ENCODE peak calls at places on chromosomes 7 and 10, in seven cellular contexts. One of them, this sample, is unnamed. For H3K27me3, the result is how much of the 10 kb centered on the place peaks cover.

GRCh38 chr7:134729895-134730294 is 49.5 kb upstream of the CALD1 start:
- DNase-seq in suprapubic skin: no peak
- DNase-seq in uterus: peak
- DNase-seq in sigmoid colon: peak
- DNase-seq in ovary: no peak
- DNase-seq in IMR-90: peak
- DNase-seq in CD8-positive, alpha-beta T cell: no peak
- DNase-seq in this sample: no peak

GRCh38 chr10:576130-576465 is 113.4 kb downstream of the DIP2C start:
- DNase-seq in CD8-positive, alpha-beta T cell: no peak
- DNase-seq in sigmoid colon: no peak
- DNase-seq in IMR-90: peak
- DNase-seq in uterus: no peak
- DNase-seq in ovary: no peak
- DNase-seq in suprapubic skin: no peak
- DNase-seq in this sample: peak

GRCh38 chr10:124349993-124350280 is 68.8 kb downstream of the OAT start:
- DNase-seq in CD8-positive, alpha-beta T cell: no peak
- DNase-seq in uterus: no peak
- DNase-seq in sigmoid colon: peak
- DNase-seq in suprapubic skin: no peak
- DNase-seq in IMR-90: no peak
- DNase-seq in ovary: no peak
- DNase-seq in this sample: no peak

GRCh38 chr10:131312261-131312801 is 810 bp upstream of the TCERG1L start:
- DNase-seq in sigmoid colon: no peak
- DNase-seq in CD8-positive, alpha-beta T cell: no peak
- DNase-seq in ovary: peak
- DNase-seq in suprapubic skin: no peak
- DNase-seq in uterus: no peak
- DNase-seq in IMR-90: no peak
- DNase-seq in this sample: no peak

GRCh38 chr10:12150163-12150562 is 20.7 kb downstream of the SEC61A2 start:
- DNase-seq in CD8-positive, alpha-beta T cell: no peak
- DNase-seq in ovary: no peak
- DNase-seq in uterus: no peak
- DNase-seq in suprapubic skin: no peak
- DNase-seq in sigmoid colon: no peak
- DNase-seq in IMR-90: no peak
- DNase-seq in this sample: no peak

GRCh38 chr10:70119623-70120022 is 13.0 kb downstream of the AIFM2 start:
- DNase-seq in uterus: no peak
- DNase-seq in ovary: no peak
- DNase-seq in CD8-positive, alpha-beta T cell: no peak
- DNase-seq in sigmoid colon: no peak
- DNase-seq in IMR-90: no peak
- DNase-seq in suprapubic skin: no peak
- DNase-seq in this sample: no peak

GRCh38 chr10:110679633-110680472 is 35.7 kb downstream of the RBM20 start:
- DNase-seq in CD8-positive, alpha-beta T cell: no peak
- DNase-seq in ovary: no peak
- DNase-seq in suprapubic skin: no peak
- DNase-seq in sigmoid colon: no peak
- DNase-seq in uterus: no peak
- DNase-seq in IMR-90: no peak
- DNase-seq in this sample: no peak

GRCh38 chr10:103890194-103890658 is 27.8 kb downstream of the STN1 start:
- DNase-seq in suprapubic skin: no peak
- DNase-seq in IMR-90: peak
- DNase-seq in uterus: no peak
- DNase-seq in ovary: no peak
- DNase-seq in sigmoid colon: no peak
- DNase-seq in CD8-positive, alpha-beta T cell: no peak
- DNase-seq in this sample: no peak

DNA sequence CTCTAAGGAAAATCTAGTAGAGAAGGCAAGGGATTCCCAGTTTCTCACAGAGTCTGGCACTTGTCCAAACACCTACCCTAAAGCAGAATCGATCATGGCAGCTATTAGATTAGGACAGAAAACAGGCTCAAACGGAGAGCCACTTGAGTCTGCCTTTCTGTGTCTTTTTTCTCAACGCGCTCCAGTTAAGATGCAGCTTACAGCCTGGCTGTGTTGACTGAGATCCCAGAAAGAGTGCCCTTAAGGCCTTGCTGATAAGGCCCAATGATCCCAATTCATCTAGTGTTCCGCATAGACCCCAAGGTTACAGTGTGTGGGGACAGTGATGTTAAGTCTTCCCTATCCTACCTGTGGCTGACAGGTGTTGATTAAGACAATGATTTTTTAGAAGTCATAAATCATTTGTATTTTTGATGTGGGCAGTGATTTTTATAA is 974 bp downstream of the TMEM106B start:
- DNase-seq in suprapubic skin: no peak
- DNase-seq in CD8-positive, alpha-beta T cell: no peak
- DNase-seq in ovary: no peak
- DNase-seq in uterus: no peak
- DNase-seq in sigmoid colon: no peak
- DNase-seq in IMR-90: no peak
- DNase-seq in this sample: no peak
- H3K4me3 ChIP-seq in suprapubic skin: peak
- H3K4me3 ChIP-seq in CD8-positive, alpha-beta T cell: peak
- H3K4me3 ChIP-seq in ovary: peak
- H3K4me3 ChIP-seq in uterus: peak
- H3K4me3 ChIP-seq in sigmoid colon: peak
- H3K4me3 ChIP-seq in IMR-90: peak
- H3K4me3 ChIP-seq in this sample: peak

GRCh38 chr7:36021917-36022550 is 131.0 kb upstream of the EEPD1 start:
- DNase-seq in sigmoid colon: no peak
- DNase-seq in IMR-90: no peak
- DNase-seq in suprapubic skin: no peak
- DNase-seq in CD8-positive, alpha-beta T cell: no peak
- DNase-seq in ovary: peak
- DNase-seq in uterus: no peak
- DNase-seq in this sample: no peak

GRCh38 chr7:36023025-36023424 is 130.0 kb upstream of the EEPD1 start:
- DNase-seq in IMR-90: no peak
- DNase-seq in uterus: no peak
- DNase-seq in sigmoid colon: no peak
- DNase-seq in CD8-positive, alpha-beta T cell: no peak
- DNase-seq in suprapubic skin: no peak
- DNase-seq in ovary: no peak
- DNase-seq in this sample: no peak

GRCh38 chr7:36019966-36020365 is 133.1 kb upstream of the EEPD1 start:
- DNase-seq in suprapubic skin: no peak
- DNase-seq in ovary: no peak
- DNase-seq in sigmoid colon: no peak
- DNase-seq in uterus: no peak
- DNase-seq in IMR-90: no peak
- DNase-seq in CD8-positive, alpha-beta T cell: no peak
- DNase-seq in this sample: no peak

GRCh38 chr7:36019538-36019937 is 133.5 kb upstream of the EEPD1 start:
- DNase-seq in sigmoid colon: no peak
- DNase-seq in ovary: no peak
- DNase-seq in CD8-positive, alpha-beta T cell: no peak
- DNase-seq in suprapubic skin: no peak
- DNase-seq in uterus: no peak
- DNase-seq in IMR-90: no peak
- DNase-seq in this sample: no peak

DNA sequence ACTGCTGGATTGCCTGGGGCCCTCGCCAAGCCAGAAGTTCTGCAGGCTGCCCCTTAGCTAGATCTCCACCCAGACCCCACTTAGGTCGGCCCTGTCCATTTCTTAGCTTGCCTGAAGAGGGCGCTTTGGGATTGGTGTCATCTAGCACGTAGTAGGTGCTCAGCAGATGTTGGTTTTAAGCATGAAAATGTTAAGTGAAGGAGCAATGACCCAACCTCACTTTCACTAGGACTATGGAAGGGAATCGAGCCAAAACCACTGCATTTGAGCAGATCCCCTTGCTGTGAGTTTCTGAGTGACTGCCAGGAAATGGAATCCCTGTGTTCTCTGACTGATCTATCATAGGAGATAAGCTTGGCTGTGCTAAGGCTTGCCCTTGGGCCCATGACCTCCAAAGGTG is 131.7 kb upstream of the EEPD1 start:
- DNase-seq in ovary: no peak
- DNase-seq in CD8-positive, alpha-beta T cell: no peak
- DNase-seq in IMR-90: no peak
- DNase-seq in uterus: no peak
- DNase-seq in sigmoid colon: no peak
- DNase-seq in suprapubic skin: no peak
- DNase-seq in this sample: no peak
- TF ChIP-seq CTCF in ovary: no peak
- TF ChIP-seq CTCF in CD8-positive, alpha-beta T cell: no peak
- TF ChIP-seq CTCF in IMR-90: peak
- TF ChIP-seq CTCF in uterus: no peak
- TF ChIP-seq CTCF in sigmoid colon: no peak
- TF ChIP-seq CTCF in suprapubic skin: no peak
- TF ChIP-seq CTCF in this sample: peak

DNA sequence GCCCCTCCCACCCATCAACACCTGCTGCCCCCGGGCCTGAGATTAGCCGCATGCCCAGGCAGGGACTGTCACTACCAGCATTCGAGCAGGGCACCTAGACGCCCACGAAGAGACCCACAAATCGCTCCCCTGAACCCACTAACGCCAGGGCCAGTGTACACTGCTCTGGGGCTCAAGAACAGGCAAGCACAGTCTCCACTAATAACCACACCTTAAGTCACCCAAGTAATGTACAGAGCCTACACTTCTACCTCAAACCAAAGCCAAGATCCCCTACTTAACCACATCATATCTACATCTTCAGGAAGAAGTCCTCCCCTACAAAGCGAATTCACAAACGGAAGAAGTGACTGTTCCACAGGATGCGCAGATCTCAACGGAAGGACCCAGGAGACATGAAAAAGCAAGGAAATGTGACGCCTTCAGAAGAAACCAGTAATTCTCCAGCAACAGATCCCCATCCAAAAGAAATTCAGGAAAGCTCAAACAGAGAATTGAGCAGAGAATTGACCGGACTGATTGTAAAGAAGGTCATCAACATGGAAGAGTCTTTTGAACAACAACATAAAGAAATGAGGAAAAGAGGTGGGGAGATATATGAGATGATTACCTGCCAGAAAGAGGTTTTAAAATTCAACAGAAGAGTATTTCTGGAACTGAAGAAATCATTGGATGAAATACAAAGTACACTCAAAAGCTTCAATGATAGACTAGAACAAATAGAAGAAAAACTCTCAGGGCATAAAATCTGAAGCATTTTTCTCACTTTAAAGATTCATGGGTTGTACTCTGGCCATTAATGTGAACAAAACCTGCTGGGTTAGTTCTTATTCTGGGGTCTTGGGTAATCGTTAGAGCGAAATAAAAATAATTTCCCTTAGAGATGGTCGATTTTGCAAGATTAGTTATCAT is 20.9 kb downstream of the IFT22 start:
- DNase-seq in CD8-positive, alpha-beta T cell: no peak
- DNase-seq in suprapubic skin: no peak
- DNase-seq in IMR-90: no peak
- DNase-seq in sigmoid colon: no peak
- DNase-seq in ovary: no peak
- DNase-seq in uterus: no peak
- DNase-seq in this sample: no peak
- H3K27me3 ChIP-seq in CD8-positive, alpha-beta T cell: under half
- H3K27me3 ChIP-seq in suprapubic skin: half or more
- H3K27me3 ChIP-seq in IMR-90: half or more
- H3K27me3 ChIP-seq in sigmoid colon: half or more
- H3K27me3 ChIP-seq in ovary: under half
- H3K27me3 ChIP-seq in uterus: under half
- H3K27me3 ChIP-seq in this sample: half or more

GRCh38 chr7:73768661-73769480 is 1.2 kb downstream of the CLDN3 start:
- DNase-seq in uterus: no peak
- DNase-seq in ovary: no peak
- DNase-seq in suprapubic skin: no peak
- DNase-seq in IMR-90: no peak
- DNase-seq in sigmoid colon: no peak
- DNase-seq in CD8-positive, alpha-beta T cell: no peak
- DNase-seq in this sample: no peak
- H3K4me3 ChIP-seq in uterus: no peak
- H3K4me3 ChIP-seq in ovary: peak
- H3K4me3 ChIP-seq in suprapubic skin: peak
- H3K4me3 ChIP-seq in IMR-90: no peak
- H3K4me3 ChIP-seq in sigmoid colon: no peak
- H3K4me3 ChIP-seq in CD8-positive, alpha-beta T cell: no peak
- H3K4me3 ChIP-seq in this sample: no peak

GRCh38 chr10:34024708-34025425 is 690.4 kb upstream of the NRP1 start:
- DNase-seq in suprapubic skin: no peak
- DNase-seq in sigmoid colon: no peak
- DNase-seq in uterus: no peak
- DNase-seq in ovary: no peak
- DNase-seq in CD8-positive, alpha-beta T cell: no peak
- DNase-seq in IMR-90: no peak
- DNase-seq in this sample: peak
- TF ChIP-seq CTCF in suprapubic skin: no peak
- TF ChIP-seq CTCF in sigmoid colon: no peak
- TF ChIP-seq CTCF in uterus: no peak
- TF ChIP-seq CTCF in ovary: no peak
- TF ChIP-seq CTCF in CD8-positive, alpha-beta T cell: no peak
- TF ChIP-seq CTCF in IMR-90: no peak
- TF ChIP-seq CTCF in this sample: peak

DNA sequence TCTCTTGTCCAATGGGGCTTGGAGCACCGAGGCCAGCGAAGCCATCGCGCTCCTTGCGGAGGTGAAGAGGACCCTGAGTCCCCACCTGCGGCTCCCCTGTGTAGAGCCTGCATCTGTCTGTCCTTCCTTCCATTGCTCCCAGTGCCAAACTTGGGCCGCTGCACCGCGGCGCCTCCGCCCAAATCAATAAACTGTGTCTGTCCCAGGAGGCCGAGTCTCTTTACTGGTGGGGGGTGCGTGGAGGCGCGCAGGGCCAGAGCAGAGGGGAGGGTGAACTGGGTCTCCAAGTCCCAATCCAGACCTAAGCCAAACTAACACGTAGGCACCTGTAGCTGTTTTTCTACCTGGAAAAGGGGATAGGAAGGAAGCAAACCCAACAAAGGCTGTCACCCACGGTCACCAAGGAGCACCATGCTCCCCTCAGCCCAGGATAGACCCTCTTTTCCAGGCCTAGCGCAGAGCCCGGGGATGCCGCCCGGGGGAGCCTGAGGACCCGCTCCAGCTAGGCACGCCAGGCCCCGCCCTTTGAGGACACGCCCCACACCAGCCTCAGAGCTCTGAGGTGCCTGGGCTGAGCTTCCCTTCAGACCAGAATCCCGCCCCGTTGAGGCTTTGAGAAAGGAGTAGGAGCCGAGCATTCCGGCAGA is 1.2 kb upstream of the CHAT start:
- DNase-seq in IMR-90: no peak
- DNase-seq in uterus: no peak
- DNase-seq in suprapubic skin: peak
- DNase-seq in CD8-positive, alpha-beta T cell: no peak
- DNase-seq in sigmoid colon: peak
- DNase-seq in ovary: no peak
- DNase-seq in this sample: no peak
- H3K27me3 ChIP-seq in IMR-90: half or more
- H3K27me3 ChIP-seq in uterus: under half
- H3K27me3 ChIP-seq in suprapubic skin: half or more
- H3K27me3 ChIP-seq in CD8-positive, alpha-beta T cell: under half
- H3K27me3 ChIP-seq in sigmoid colon: half or more
- H3K27me3 ChIP-seq in ovary: under half
- H3K27me3 ChIP-seq in this sample: half or more

This sample was measured in brain microvascular endothelial cell.